ENCODE peak calls at places on chromosomes 6 and 20, in four cellular contexts. One of them, this sample, is unnamed.

GRCh38 chr6:140230282-140230681 is 855.8 kb upstream of the CITED2 start:
- DNase-seq in fibroblast of the conjunctiva: no peak
- DNase-seq in mammary epithelial cell: no peak
- DNase-seq in T-cell: no peak
- DNase-seq in this sample: no peak

GRCh38 chr20:34375977-34376430 is 12.9 kb downstream of the ITCH start:
- DNase-seq in mammary epithelial cell: no peak
- DNase-seq in T-cell: no peak
- DNase-seq in fibroblast of the conjunctiva: no peak
- DNase-seq in this sample: no peak

GRCh38 chr6:34145161-34146020 is 496 bp downstream of the GRM4 start:
- DNase-seq in mammary epithelial cell: peak; percentile 61
- DNase-seq in fibroblast of the conjunctiva: no peak
- DNase-seq in T-cell: peak; percentile 29
- DNase-seq in this sample: no peak

GRCh38 chr6:32413427-32414047 is 6.6 kb upstream of the BTNL2 start:
- DNase-seq in fibroblast of the conjunctiva: peak; percentile 65
- DNase-seq in T-cell: peak; percentile 68
- DNase-seq in mammary epithelial cell: peak; percentile 37
- DNase-seq in this sample: peak; percentile 66

GRCh38 chr20:59735917-59736316 is 131.6 kb downstream of the PHACTR3 start:
- DNase-seq in T-cell: no peak
- DNase-seq in mammary epithelial cell: no peak
- DNase-seq in fibroblast of the conjunctiva: no peak
- DNase-seq in this sample: no peak

GRCh38 chr20:48823960-48824497 is 3.8 kb downstream of the PREX1 start:
- DNase-seq in T-cell: no peak
- DNase-seq in fibroblast of the conjunctiva: no peak
- DNase-seq in mammary epithelial cell: peak; percentile 90
- DNase-seq in this sample: no peak

GRCh38 chr6:44712353-44713147 is 325.0 kb downstream of the CDC5L start:
- DNase-seq in mammary epithelial cell: no peak
- DNase-seq in fibroblast of the conjunctiva: no peak
- DNase-seq in T-cell: no peak
- DNase-seq in this sample: no peak

GRCh38 chr20:59948828-59949720 is 8.9 kb downstream of the FAM217B start:
- DNase-seq in fibroblast of the conjunctiva: peak; percentile 53
- DNase-seq in mammary epithelial cell: peak; percentile 37
- DNase-seq in T-cell: no peak
- DNase-seq in this sample: peak; percentile 81

GRCh38 chr6:36479256-36479655 is 36.5 kb downstream of the KCTD20 start:
- DNase-seq in T-cell: no peak
- DNase-seq in mammary epithelial cell: no peak
- DNase-seq in fibroblast of the conjunctiva: no peak
- DNase-seq in this sample: no peak

GRCh38 chr6:111988926-111989325 is 65.0 kb upstream of the CCN6 start:
- DNase-seq in T-cell: no peak
- DNase-seq in mammary epithelial cell: no peak
- DNase-seq in fibroblast of the conjunctiva: no peak
- DNase-seq in this sample: no peak

GRCh38 chr20:44495257-44495656 is 19.6 kb downstream of the TTPAL start:
- DNase-seq in T-cell: no peak
- DNase-seq in mammary epithelial cell: peak; percentile 89
- DNase-seq in fibroblast of the conjunctiva: peak; percentile 62
- DNase-seq in this sample: no peak

GRCh38 chr6:130557481-130558112 is 191.8 kb downstream of the TMEM200A start:
- DNase-seq in fibroblast of the conjunctiva: no peak
- DNase-seq in mammary epithelial cell: no peak
- DNase-seq in T-cell: no peak
- DNase-seq in this sample: no peak

GRCh38 chr6:16432075-16433032 is 194.0 kb downstream of the GMPR start:
- DNase-seq in T-cell: no peak
- DNase-seq in mammary epithelial cell: no peak
- DNase-seq in fibroblast of the conjunctiva: peak; percentile 58
- DNase-seq in this sample: no peak

GRCh38 chr20:44596010-44596409 is 13.6 kb downstream of the PKIG start:
- DNase-seq in T-cell: no peak
- DNase-seq in mammary epithelial cell: no peak
- DNase-seq in fibroblast of the conjunctiva: no peak
- DNase-seq in this sample: no peak

GRCh38 chr6:41427642-41428401 is 92.4 kb downstream of the NCR2 start:
- DNase-seq in T-cell: no peak
- DNase-seq in fibroblast of the conjunctiva: no peak
- DNase-seq in mammary epithelial cell: peak; percentile 32
- DNase-seq in this sample: no peak

GRCh38 chr6:112049051-112049799 is 4.7 kb upstream of the CCN6 start:
- DNase-seq in T-cell: no peak
- DNase-seq in fibroblast of the conjunctiva: no peak
- DNase-seq in mammary epithelial cell: peak; percentile 49
- DNase-seq in this sample: no peak

GRCh38 chr6:154962751-154963150 is 32.4 kb upstream of the TIAM2 start:
- DNase-seq in fibroblast of the conjunctiva: peak; percentile 74
- DNase-seq in mammary epithelial cell: peak; percentile 62
- DNase-seq in T-cell: no peak
- DNase-seq in this sample: no peak

GRCh38 chr6:131980791-131981623 is 29.8 kb upstream of the CCN2 start:
- DNase-seq in mammary epithelial cell: no peak
- DNase-seq in T-cell: no peak
- DNase-seq in fibroblast of the conjunctiva: no peak
- DNase-seq in this sample: no peak

GRCh38 chr20:51789434-51789833 is 12.9 kb downstream of the SALL4 start:
- DNase-seq in mammary epithelial cell: no peak
- DNase-seq in T-cell: no peak
- DNase-seq in fibroblast of the conjunctiva: no peak
- DNase-seq in this sample: no peak

GRCh38 chr6:43509984-43510826 is at the start of gene LRRC73:
- DNase-seq in fibroblast of the conjunctiva: peak; percentile 70
- DNase-seq in mammary epithelial cell: peak; percentile 77
- DNase-seq in T-cell: peak; percentile 55
- DNase-seq in this sample: peak; percentile 14